ENCODE peak calls at places on chromosomes 5 and 9, in six cellular contexts. One of them, this sample, is unnamed.

GRCh38 chr5:62431735-62432617 is 19.4 kb downstream of the IPO11 start:
- DNase-seq in fibroblast of lung: no peak
- DNase-seq in omental fat pad: no peak
- DNase-seq in foreskin fibroblast: peak
- DNase-seq in type B pancreatic cell: no peak
- DNase-seq in GM12865: no peak
- DNase-seq in this sample: no peak

GRCh38 chr9:127346584-127346983 is 50.4 kb upstream of the SLC2A8 start:
- DNase-seq in fibroblast of lung: no peak
- DNase-seq in omental fat pad: no peak
- DNase-seq in GM12865: no peak
- DNase-seq in type B pancreatic cell: no peak
- DNase-seq in foreskin fibroblast: no peak
- DNase-seq in this sample: no peak

GRCh38 chr5:6362846-6363245 is 15.5 kb downstream of the MED10 start:
- DNase-seq in omental fat pad: no peak
- DNase-seq in GM12865: no peak
- DNase-seq in type B pancreatic cell: peak
- DNase-seq in foreskin fibroblast: no peak
- DNase-seq in fibroblast of lung: no peak
- DNase-seq in this sample: no peak

GRCh38 chr9:130607640-130608420 is 28.5 kb downstream of the FUBP3 start:
- DNase-seq in fibroblast of lung: peak
- DNase-seq in GM12865: no peak
- DNase-seq in type B pancreatic cell: no peak
- DNase-seq in omental fat pad: no peak
- DNase-seq in foreskin fibroblast: peak
- DNase-seq in this sample: no peak

GRCh38 chr9:130860458-130861316 is 25.6 kb downstream of the ABL1 start:
- DNase-seq in foreskin fibroblast: peak
- DNase-seq in GM12865: no peak
- DNase-seq in type B pancreatic cell: no peak
- DNase-seq in omental fat pad: peak
- DNase-seq in fibroblast of lung: peak
- DNase-seq in this sample: no peak

GRCh38 chr5:100792781-100793180 is 110.3 kb downstream of the ST8SIA4 start:
- DNase-seq in type B pancreatic cell: no peak
- DNase-seq in GM12865: no peak
- DNase-seq in omental fat pad: no peak
- DNase-seq in foreskin fibroblast: no peak
- DNase-seq in fibroblast of lung: no peak
- DNase-seq in this sample: no peak

GRCh38 chr9:113854310-113854709 is 21.8 kb upstream of the ZNF618 start:
- DNase-seq in GM12865: no peak
- DNase-seq in fibroblast of lung: no peak
- DNase-seq in omental fat pad: no peak
- DNase-seq in type B pancreatic cell: no peak
- DNase-seq in foreskin fibroblast: no peak
- DNase-seq in this sample: no peak

GRCh38 chr5:5014836-5015235 is 125.3 kb upstream of the ADAMTS16 start:
- DNase-seq in foreskin fibroblast: peak
- DNase-seq in omental fat pad: no peak
- DNase-seq in fibroblast of lung: peak
- DNase-seq in type B pancreatic cell: no peak
- DNase-seq in GM12865: no peak
- DNase-seq in this sample: no peak

GRCh38 chr9:33044677-33045282 is 19.7 kb downstream of the DNAJA1 start:
- DNase-seq in foreskin fibroblast: peak
- DNase-seq in fibroblast of lung: peak
- DNase-seq in type B pancreatic cell: no peak
- DNase-seq in GM12865: no peak
- DNase-seq in omental fat pad: no peak
- DNase-seq in this sample: no peak

GRCh38 chr5:90803376-90803775 is 244.8 kb downstream of the ADGRV1 start:
- DNase-seq in omental fat pad: no peak
- DNase-seq in foreskin fibroblast: no peak
- DNase-seq in type B pancreatic cell: no peak
- DNase-seq in GM12865: no peak
- DNase-seq in fibroblast of lung: no peak
- DNase-seq in this sample: no peak

GRCh38 chr5:7245401-7245800 is 150.5 kb upstream of the ADCY2 start:
- DNase-seq in GM12865: no peak
- DNase-seq in type B pancreatic cell: no peak
- DNase-seq in fibroblast of lung: no peak
- DNase-seq in foreskin fibroblast: no peak
- DNase-seq in omental fat pad: no peak
- DNase-seq in this sample: no peak

GRCh38 chr9:98707158-98708102 is 1.3 kb downstream of the GABBR2 start:
- DNase-seq in foreskin fibroblast: peak
- DNase-seq in type B pancreatic cell: peak
- DNase-seq in omental fat pad: no peak
- DNase-seq in GM12865: peak
- DNase-seq in fibroblast of lung: peak
- DNase-seq in this sample: peak

GRCh38 chr5:173547579-173547978 is 68.9 kb downstream of the BOD1 start:
- DNase-seq in fibroblast of lung: peak
- DNase-seq in omental fat pad: no peak
- DNase-seq in foreskin fibroblast: peak
- DNase-seq in GM12865: peak
- DNase-seq in type B pancreatic cell: no peak
- DNase-seq in this sample: no peak
- TF ChIP-seq CTCF in fibroblast of lung: no peak
- TF ChIP-seq CTCF in omental fat pad: no peak
- TF ChIP-seq CTCF in foreskin fibroblast: no peak
- TF ChIP-seq CTCF in GM12865: no peak
- TF ChIP-seq CTCF in type B pancreatic cell: no peak
- TF ChIP-seq CTCF in this sample: no peak

DNA sequence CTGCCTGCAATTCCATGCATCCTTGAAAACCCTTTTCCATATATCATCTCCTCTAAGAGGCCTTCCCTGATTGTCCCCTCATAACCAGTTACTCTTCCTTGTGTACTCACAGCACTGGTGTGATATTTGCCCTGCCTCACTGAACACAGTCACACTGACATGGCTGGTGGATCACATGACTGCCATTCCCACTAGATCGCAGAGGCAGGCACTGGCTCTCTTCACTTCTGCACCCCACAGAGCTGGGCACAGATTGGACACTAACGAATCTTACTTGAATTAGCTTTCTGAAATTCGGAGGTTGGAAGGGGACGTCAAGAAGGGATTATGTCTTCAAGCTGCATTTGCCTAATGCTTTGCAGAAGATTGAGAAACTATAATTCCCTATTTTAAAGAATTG is 208.0 kb downstream of the PAPPA start:
- DNase-seq in omental fat pad: no peak
- DNase-seq in fibroblast of lung: no peak
- DNase-seq in GM12865: no peak
- DNase-seq in type B pancreatic cell: no peak
- DNase-seq in foreskin fibroblast: no peak
- DNase-seq in this sample: no peak
- TF ChIP-seq CTCF in omental fat pad: no peak
- TF ChIP-seq CTCF in fibroblast of lung: no peak
- TF ChIP-seq CTCF in GM12865: no peak
- TF ChIP-seq CTCF in type B pancreatic cell: no peak
- TF ChIP-seq CTCF in foreskin fibroblast: no peak
- TF ChIP-seq CTCF in this sample: no peak

GRCh38 chr9:94743035-94743954 is 16.8 kb downstream of the AOPEP start:
- DNase-seq in foreskin fibroblast: no peak
- DNase-seq in fibroblast of lung: peak
- DNase-seq in type B pancreatic cell: no peak
- DNase-seq in GM12865: no peak
- DNase-seq in omental fat pad: no peak
- DNase-seq in this sample: no peak

GRCh38 chr9:94745806-94746540 is 19.5 kb downstream of the AOPEP start:
- DNase-seq in type B pancreatic cell: no peak
- DNase-seq in fibroblast of lung: no peak
- DNase-seq in foreskin fibroblast: no peak
- DNase-seq in omental fat pad: no peak
- DNase-seq in GM12865: no peak
- DNase-seq in this sample: no peak

GRCh38 chr9:94741856-94742255 is 15.4 kb downstream of the AOPEP start:
- DNase-seq in type B pancreatic cell: no peak
- DNase-seq in foreskin fibroblast: no peak
- DNase-seq in fibroblast of lung: no peak
- DNase-seq in GM12865: no peak
- DNase-seq in omental fat pad: no peak
- DNase-seq in this sample: no peak

GRCh38 chr9:94740191-94740874 is 13.8 kb downstream of the AOPEP start:
- DNase-seq in GM12865: no peak
- DNase-seq in fibroblast of lung: no peak
- DNase-seq in omental fat pad: no peak
- DNase-seq in type B pancreatic cell: no peak
- DNase-seq in foreskin fibroblast: no peak
- DNase-seq in this sample: no peak
- TF ChIP-seq CTCF in GM12865: no peak
- TF ChIP-seq CTCF in fibroblast of lung: no peak
- TF ChIP-seq CTCF in omental fat pad: no peak
- TF ChIP-seq CTCF in type B pancreatic cell: no peak
- TF ChIP-seq CTCF in foreskin fibroblast: no peak
- TF ChIP-seq CTCF in this sample: no peak

DNA sequence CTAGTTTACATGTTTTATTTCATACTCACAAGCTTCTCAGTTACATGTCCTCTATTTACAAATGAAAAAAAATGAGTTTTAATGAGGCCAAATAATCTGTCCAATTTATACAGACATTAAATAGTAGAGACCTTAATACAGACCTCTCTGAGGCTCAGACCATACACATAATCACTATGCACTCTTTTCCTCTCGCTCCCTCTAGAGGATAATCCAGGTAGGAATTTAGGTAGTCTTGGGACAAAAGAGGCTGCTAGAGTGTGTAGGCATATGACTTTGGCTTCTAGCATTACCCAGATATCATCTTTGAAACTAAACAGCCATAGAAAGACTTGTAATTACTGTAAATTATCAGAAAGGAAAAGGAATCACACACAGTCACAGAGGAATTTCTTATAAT is 444.7 kb downstream of the HINT1 start:
- DNase-seq in omental fat pad: no peak
- DNase-seq in type B pancreatic cell: no peak
- DNase-seq in GM12865: no peak
- DNase-seq in foreskin fibroblast: peak
- DNase-seq in fibroblast of lung: peak
- DNase-seq in this sample: peak
- TF ChIP-seq CTCF in omental fat pad: no peak
- TF ChIP-seq CTCF in type B pancreatic cell: peak
- TF ChIP-seq CTCF in GM12865: peak
- TF ChIP-seq CTCF in foreskin fibroblast: peak
- TF ChIP-seq CTCF in fibroblast of lung: peak
- TF ChIP-seq CTCF in this sample: peak

This sample was measured in D721Med.